ENCODE peak calls at places on chromosome 4, in six cellular contexts. E is foreskin fibroblast, I is fibroblast of mammary gland, W is AG09319, N is progenitor cell of endocrine pancreas, Q is cardiac fibroblast. B is an unnamed sample.

GRCh38 chr4:85610450-85610849 is 135.5 kb downstream of the ARHGAP24 start:
- DNase-seq in E (no peak), I (no peak), W (no peak), N (no peak), Q (no peak), B (no peak)

GRCh38 chr4:54099959-54100606 is at the start of gene GSX2:
- DNase-seq in E (no peak), I (no peak), W (no peak), N (no peak), Q (peak), B (no peak)

GRCh38 chr4:133147922-133148689 is 988 bp upstream of the PCDH10 start:
- DNase-seq in E (no peak), I (peak), W (no peak), N (no peak), Q (peak), B (peak)

GRCh38 chr4:160947653-160948052 is 1216.1 kb downstream of the FSTL5 start:
- DNase-seq in E (no peak), I (no peak), W (no peak), N (no peak), Q (no peak), B (no peak)

GRCh38 chr4:158895797-158896442 is 127.1 kb downstream of the FNIP2 start:
- DNase-seq in E (no peak), I (peak), W (no peak), N (no peak), Q (peak), B (peak)

GRCh38 chr4:9946171-9946570 is 75.1 kb downstream of the SLC2A9 start:
- DNase-seq in E (no peak), I (no peak), W (no peak), N (no peak), Q (no peak), B (no peak)

GRCh38 chr4:10013722-10014121 is 7.6 kb downstream of the SLC2A9 start:
- DNase-seq in E (no peak), I (peak), W (no peak), N (no peak), Q (peak), B (peak)

GRCh38 chr4:46124773-46125172 is 919 bp upstream of the GABRG1 start:
- DNase-seq in E (no peak), I (no peak), W (no peak), N (no peak), Q (no peak), B (no peak)

GRCh38 chr4:127505203-127505602 is 127.6 kb upstream of the INTU start:
- DNase-seq in E (peak), I (peak), W (peak), N (no peak), Q (peak), B (peak)

DNA sequence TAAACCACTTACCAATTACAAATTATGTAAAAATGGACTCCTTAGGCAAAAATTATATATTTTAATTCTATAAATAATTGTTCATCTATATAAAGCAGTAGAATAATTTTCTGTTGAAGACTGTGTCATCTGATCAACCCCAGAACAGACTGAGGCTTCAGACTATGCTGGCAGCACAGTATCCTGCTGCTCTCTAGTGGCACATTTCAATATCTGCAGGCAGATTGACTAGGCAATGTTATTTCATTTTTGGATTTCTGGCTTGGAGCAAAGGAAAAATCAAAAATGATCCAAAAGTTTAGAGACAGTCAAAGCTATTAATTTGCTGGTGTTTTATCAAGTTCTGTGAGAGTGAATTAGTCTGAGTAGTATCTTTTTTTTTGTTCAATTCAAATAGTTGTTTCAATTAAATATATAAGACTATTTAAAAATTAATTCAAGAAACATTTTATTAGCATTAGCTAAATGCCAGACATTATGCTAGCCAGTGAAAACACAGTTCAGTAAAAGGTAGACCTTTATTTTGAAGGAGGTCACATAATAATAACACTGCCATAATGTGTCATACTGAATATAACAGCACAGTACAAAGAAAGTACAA is 21.3 kb upstream of the SULT1E1 start:
- DNase-seq in E (peak), I (peak), W (peak), N (no peak), Q (peak), B (no peak)
- TF ChIP-seq CTCF in E (peak), I (peak), W (peak), N (peak), Q (peak), B (peak)

GRCh38 chr4:15515106-15515505 is 45.4 kb downstream of the CC2D2A start:
- DNase-seq in E (no peak), I (no peak), W (no peak), N (no peak), Q (peak), B (no peak)

GRCh38 chr4:15516494-15516893 is 46.8 kb downstream of the CC2D2A start:
- DNase-seq in E (no peak), I (no peak), W (no peak), N (no peak), Q (no peak), B (no peak)

GRCh38 chr4:15507679-15508078 is 38.0 kb downstream of the CC2D2A start:
- DNase-seq in E (no peak), I (no peak), W (no peak), N (no peak), Q (no peak), B (no peak)

DNA sequence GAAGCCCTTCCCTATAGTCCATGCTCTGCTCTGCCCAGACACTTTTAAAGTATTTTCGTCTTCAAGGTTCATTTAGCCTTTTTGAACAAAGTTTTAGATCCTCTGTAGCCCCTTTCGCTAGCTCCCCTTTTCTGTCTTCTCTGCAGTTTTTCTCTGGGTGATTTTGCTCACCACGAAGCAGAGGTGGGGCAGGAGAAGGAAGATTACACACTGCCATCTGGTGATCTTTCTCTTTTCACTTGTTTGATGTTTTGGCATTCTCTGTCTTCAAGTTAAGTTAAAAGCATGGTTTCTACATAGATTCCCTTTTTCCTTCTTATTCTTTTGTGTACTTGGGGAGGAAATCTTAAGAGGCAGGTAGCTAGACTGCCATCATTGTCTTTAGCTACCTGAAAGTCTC is 43.9 kb downstream of the CC2D2A start:
- DNase-seq in E (no peak), I (peak), W (no peak), N (no peak), Q (no peak), B (no peak)
- TF ChIP-seq CTCF in E (peak), I (no peak), W (peak), N (no peak), Q (no peak), B (no peak)

DNA sequence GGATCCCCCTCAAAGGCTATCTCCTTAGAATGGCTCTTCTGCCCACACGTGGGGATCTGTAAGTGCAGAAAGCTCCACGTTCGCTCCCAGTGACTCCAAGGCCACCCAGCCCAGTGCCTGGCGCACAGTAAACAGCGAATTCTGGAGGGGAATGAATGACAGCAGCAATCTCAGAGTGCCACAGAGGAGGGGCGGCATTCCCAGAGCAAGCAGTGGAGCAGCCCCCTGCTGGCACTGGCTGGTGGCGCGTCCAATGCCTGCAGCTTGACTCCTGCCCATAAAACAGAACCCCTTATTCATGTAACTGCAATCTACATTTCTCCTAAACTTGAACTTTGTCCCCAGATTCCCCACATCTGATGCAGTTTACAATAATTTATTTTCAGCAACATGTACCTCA is 6.9 kb upstream of the HELT start:
- DNase-seq in E (no peak), I (no peak), W (no peak), N (peak), Q (peak), B (no peak)
- TF ChIP-seq CTCF in E (peak), I (peak), W (peak), N (peak), Q (peak), B (peak)

GRCh38 chr4:140309124-140309870 is 64.1 kb upstream of the SCOC start:
- DNase-seq in E (no peak), I (peak), W (no peak), N (no peak), Q (no peak), B (peak)
- TF ChIP-seq CTCF in E (no peak), I (peak), W (no peak), N (peak), Q (no peak), B (peak)

GRCh38 chr4:27176400-27176799 is 315.8 kb downstream of the STIM2 start:
- DNase-seq in E (no peak), I (peak), W (peak), N (no peak), Q (peak), B (peak)
- TF ChIP-seq CTCF in E (peak), I (peak), W (peak), N (peak), Q (no peak), B (peak)

GRCh38 chr4:2043396-2044118 is 15.6 kb upstream of the NAT8L start:
- DNase-seq in E (no peak), I (no peak), W (no peak), N (no peak), Q (no peak), B (no peak)

GRCh38 chr4:2044119-2044485 is 15.0 kb upstream of the NAT8L start:
- DNase-seq in E (no peak), I (no peak), W (no peak), N (no peak), Q (no peak), B (no peak)

GRCh38 chr4:2042947-2043395 is 16.2 kb upstream of the NAT8L start:
- DNase-seq in E (no peak), I (no peak), W (no peak), N (no peak), Q (no peak), B (no peak)

GRCh38 chr4:2041234-2042130 is 17.6 kb upstream of the NAT8L start:
- DNase-seq in E (peak), I (peak), W (peak), N (peak), Q (peak), B (peak)

GRCh38 chr4:2042207-2042946 is 16.8 kb upstream of the NAT8L start:
- DNase-seq in E (no peak), I (no peak), W (no peak), N (no peak), Q (no peak), B (no peak)
- TF ChIP-seq CTCF in E (no peak), I (no peak), W (no peak), N (no peak), Q (no peak), B (peak)

DNA sequence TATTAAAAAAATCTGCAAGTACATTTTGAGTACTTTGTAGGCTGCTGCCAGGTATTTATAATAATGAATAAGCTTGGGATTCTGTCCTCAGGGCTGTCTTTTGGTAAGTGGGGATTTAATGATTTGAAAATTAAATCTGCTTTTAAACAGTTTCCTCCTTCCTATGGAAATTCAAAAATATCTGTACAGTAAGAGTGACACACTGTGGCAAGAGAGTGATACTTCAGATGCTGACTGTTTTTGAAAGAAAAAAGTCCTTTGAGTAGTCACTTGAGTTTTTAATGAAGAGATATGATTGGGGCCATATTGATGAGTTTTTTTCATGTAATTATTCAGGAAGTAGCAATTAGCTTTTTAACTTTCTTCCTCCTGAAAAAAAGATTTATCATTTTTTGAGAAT is 49.2 kb downstream of the SMARCAD1 start:
- DNase-seq in E (no peak), I (peak), W (no peak), N (no peak), Q (peak), B (peak)
- TF ChIP-seq CTCF in E (peak), I (peak), W (peak), N (peak), Q (no peak), B (peak)

DNA sequence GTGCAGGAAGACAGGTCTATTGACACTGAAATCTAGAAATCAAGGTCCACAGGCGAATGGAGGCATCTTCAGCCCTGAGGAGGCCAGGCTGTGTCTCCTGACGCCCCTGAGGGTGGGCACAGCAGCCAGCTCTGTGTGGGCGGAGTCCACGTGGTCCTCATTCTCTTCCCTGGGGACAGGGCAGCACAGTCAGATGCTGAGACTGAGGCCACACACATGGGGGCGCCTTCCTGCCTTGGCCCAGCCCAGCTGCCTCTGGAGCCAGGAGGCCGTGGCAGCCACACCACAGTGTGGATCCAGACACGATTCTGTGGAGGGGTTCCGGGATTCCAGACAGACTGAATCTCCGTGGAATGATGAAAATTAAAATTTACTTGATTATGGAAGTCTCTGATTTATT is 20.8 kb downstream of the FGFR3 start:
- DNase-seq in E (no peak), I (peak), W (no peak), N (no peak), Q (no peak), B (no peak)
- TF ChIP-seq CTCF in E (no peak), I (no peak), W (no peak), N (no peak), Q (peak), B (no peak)

B was measured in HFFc6.